ENCODE peak calls at places on chromosomes 4 and X, in four cellular contexts. X is CD8-positive, alpha-beta memory T cell; R is aorta; C is SJSA1. N is an unnamed sample.

GRCh38 chr4:26325191-26325590 is 4.4 kb downstream of the RBPJ start:
- DNase-seq in X (peak), R (no peak), C (no peak), N (peak)

GRCh38 chr4:151644625-151645024 is 116.2 kb downstream of the GATB start:
- DNase-seq in X (no peak), R (no peak), C (no peak), N (no peak)

GRCh38 chr4:11470709-11471441 is 42.2 kb upstream of the HS3ST1 start:
- DNase-seq in C (no peak), R (no peak), X (no peak), N (no peak)

GRCh38 chrX:78029663-78030062 is 60.2 kb upstream of the PGAM4 start:
- DNase-seq in R (no peak), C (no peak), X (no peak), N (peak)

GRCh38 chr4:3484057-3484973 is 21.2 kb downstream of the DOK7 start:
- DNase-seq in X (no peak), C (no peak), R (peak), N (no peak)

GRCh38 chrX:141839856-141840255 is 1.7 kb downstream of the MAGEC3 start:
- DNase-seq in C (no peak), R (no peak), X (no peak), N (no peak)

GRCh38 chr4:6425911-6426310 is 46.5 kb downstream of the PPP2R2C start:
- DNase-seq in R (no peak), C (no peak), X (peak), N (no peak)

GRCh38 chr4:16775411-16776154 is 122.9 kb downstream of the LDB2 start:
- DNase-seq in C (no peak), X (no peak), R (no peak), N (no peak)

GRCh38 chr4:6502147-6502546 is 29.7 kb upstream of the PPP2R2C start:
- DNase-seq in C (no peak), R (no peak), X (no peak), N (no peak)

GRCh38 chrX:52416816-52417215 is 48.0 kb downstream of the XAGE2 start:
- DNase-seq in C (no peak), X (no peak), R (no peak), N (no peak)

GRCh38 chr4:104591505-104591904 is 96.8 kb upstream of the CXXC4 start:
- DNase-seq in R (no peak), C (no peak), X (no peak), N (no peak)

GRCh38 chr4:15162465-15163283 is 160.4 kb downstream of the CPEB2 start:
- DNase-seq in X (no peak), C (no peak), R (no peak), N (peak)

GRCh38 chr4:1717129-1718094 is 3.7 kb downstream of the TMEM129 start:
- DNase-seq in X (peak), R (no peak), C (no peak), N (no peak)

GRCh38 chrX:149638860-149639259 is 7.3 kb upstream of the TMEM185A start:
- DNase-seq in C (peak), R (no peak), X (no peak), N (no peak)

GRCh38 chrX:111467896-111468295 is 43.5 kb upstream of the SERTM2 start:
- DNase-seq in R (peak), C (no peak), X (no peak), N (no peak)

GRCh38 chrX:154351183-154352011 is 23.0 kb downstream of the FLNA start:
- DNase-seq in X (peak), C (no peak), R (peak), N (peak)

GRCh38 chr4:128225148-128225547 is 62.5 kb downstream of the PGRMC2 start:
- DNase-seq in R (no peak), C (peak), X (no peak), N (no peak)

GRCh38 chrX:110795645-110796510 is at the start of gene CHRDL1:
- DNase-seq in R (peak), X (no peak), C (no peak), N (no peak)

GRCh38 chr4:2289955-2290333 is 28.0 kb upstream of the MXD4 start:
- DNase-seq in R (no peak), X (peak), C (no peak), N (no peak)

GRCh38 chr4:124783847-124784246 is 71.3 kb upstream of the ANKRD50 start:
- DNase-seq in X (no peak), C (no peak), R (no peak), N (peak)

GRCh38 chr4:139913398-139913990 is 240.5 kb downstream of the MAML3 start:
- DNase-seq in C (no peak), R (no peak), X (no peak), N (peak)

GRCh38 chrX:41265615-41266014 is 68.3 kb upstream of the DDX3X start:
- DNase-seq in X (peak), C (no peak), R (peak), N (peak)

GRCh38 chr4:99754756-99755155 is 61.9 kb upstream of the DAPP1 start:
- DNase-seq in C (no peak), X (no peak), R (no peak), N (peak)

GRCh38 chr4:3657917-3658913 is 108.0 kb upstream of the ADRA2C start:
- DNase-seq in R (peak), C (peak), X (no peak), N (peak)

GRCh38 chr4:108965031-108965430 is 202.2 kb upstream of the ETNPPL start:
- DNase-seq in C (no peak), X (no peak), R (no peak), N (no peak)

GRCh38 chrX:54602563-54602962 is 72.5 kb downstream of the GNL3L start:
- DNase-seq in X (no peak), C (no peak), R (no peak), N (no peak)

GRCh38 chr4:184644553-184645307 is 4.5 kb downstream of the CASP3 start:
- DNase-seq in C (no peak), R (no peak), X (no peak), N (peak)

GRCh38 chr4:108502366-108502765 is 118.0 kb upstream of the RPL34 start:
- DNase-seq in C (no peak), X (no peak), R (no peak), N (no peak)

DNA sequence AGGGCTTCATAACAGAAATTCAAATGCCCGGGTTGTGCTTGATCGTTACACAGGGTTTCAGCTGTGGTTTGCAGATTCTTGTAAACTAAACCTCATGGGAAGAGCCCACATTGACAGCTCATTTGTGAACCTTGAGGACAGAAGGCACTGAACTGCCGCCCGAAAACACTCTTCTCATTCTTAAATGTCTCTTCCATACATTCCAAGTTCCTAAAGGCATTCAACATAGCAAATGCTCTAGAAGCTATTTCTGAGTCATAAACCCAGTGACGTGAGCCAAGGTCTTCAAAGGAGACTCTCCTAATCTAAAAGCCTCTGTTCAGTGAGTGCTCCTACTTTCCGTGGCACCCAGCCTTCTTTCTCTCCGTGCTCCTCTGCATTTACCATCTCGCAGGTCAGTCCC is 737.8 kb upstream of the FRG1 start:
- DNase-seq in X (no peak), R (no peak), C (no peak), N (peak)
- H3K4me3 ChIP-seq in X (no peak), R (no peak), C (no peak), N (peak)

GRCh38 chrX:123338240-123338639 is 154.2 kb downstream of the GRIA3 start:
- DNase-seq in R (no peak), C (no peak), X (no peak), N (no peak)

GRCh38 chrX:123331859-123332258 is 147.8 kb downstream of the GRIA3 start:
- DNase-seq in C (no peak), X (no peak), R (no peak), N (no peak)

GRCh38 chrX:123339201-123339905 is 155.3 kb downstream of the GRIA3 start:
- DNase-seq in C (no peak), X (no peak), R (no peak), N (peak)

GRCh38 chrX:123340691-123341090 is 156.6 kb downstream of the GRIA3 start:
- DNase-seq in R (no peak), C (no peak), X (no peak), N (no peak)

DNA sequence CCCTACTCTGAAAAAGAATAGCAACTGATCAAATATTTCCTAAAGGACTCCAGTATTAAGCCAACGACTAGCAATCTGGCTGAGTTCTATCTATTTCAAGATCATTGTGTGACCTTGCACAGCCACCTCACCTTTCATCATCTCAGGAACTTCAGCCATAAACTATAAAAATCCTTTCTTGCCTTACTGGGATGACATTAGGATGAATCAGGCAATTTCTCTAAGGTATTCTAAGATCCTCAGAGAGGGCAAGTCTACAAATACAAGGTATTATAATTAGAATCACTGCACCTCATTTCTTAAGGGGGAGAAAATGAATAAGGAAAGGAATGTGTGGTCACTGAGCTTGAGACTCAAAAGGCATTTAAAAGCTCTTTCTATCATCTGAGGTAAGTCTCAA is 152.6 kb downstream of the GRIA3 start:
- DNase-seq in C (no peak), X (no peak), R (no peak), N (no peak)
- H3K4me3 ChIP-seq in C (no peak), X (no peak), R (no peak), N (no peak)

GRCh38 chr4:76194325-76194724 is 19.3 kb downstream of the SCARB2 start:
- DNase-seq in R (no peak), X (no peak), C (no peak), N (peak)

GRCh38 chr4:76197001-76197743 is 16.5 kb downstream of the SCARB2 start:
- DNase-seq in X (no peak), C (no peak), R (no peak), N (peak)

GRCh38 chr4:76192221-76192620 is 21.4 kb downstream of the SCARB2 start:
- DNase-seq in C (no peak), X (no peak), R (no peak), N (no peak)

GRCh38 chr4:76197971-76198410 is 15.6 kb downstream of the SCARB2 start:
- DNase-seq in R (peak), C (no peak), X (no peak), N (peak)

GRCh38 chr4:76195326-76195725 is 18.3 kb downstream of the SCARB2 start:
- DNase-seq in X (no peak), C (no peak), R (no peak), N (no peak)
- H3K4me3 ChIP-seq in X (no peak), C (no peak), R (no peak), N (no peak)

GRCh38 chrX:30312858-30313257 is 3.7 kb upstream of the NR0B1 start:
- DNase-seq in X (no peak), C (no peak), R (no peak), N (no peak)
- H3K4me3 ChIP-seq in X (no peak), C (no peak), R (no peak), N (no peak)

DNA sequence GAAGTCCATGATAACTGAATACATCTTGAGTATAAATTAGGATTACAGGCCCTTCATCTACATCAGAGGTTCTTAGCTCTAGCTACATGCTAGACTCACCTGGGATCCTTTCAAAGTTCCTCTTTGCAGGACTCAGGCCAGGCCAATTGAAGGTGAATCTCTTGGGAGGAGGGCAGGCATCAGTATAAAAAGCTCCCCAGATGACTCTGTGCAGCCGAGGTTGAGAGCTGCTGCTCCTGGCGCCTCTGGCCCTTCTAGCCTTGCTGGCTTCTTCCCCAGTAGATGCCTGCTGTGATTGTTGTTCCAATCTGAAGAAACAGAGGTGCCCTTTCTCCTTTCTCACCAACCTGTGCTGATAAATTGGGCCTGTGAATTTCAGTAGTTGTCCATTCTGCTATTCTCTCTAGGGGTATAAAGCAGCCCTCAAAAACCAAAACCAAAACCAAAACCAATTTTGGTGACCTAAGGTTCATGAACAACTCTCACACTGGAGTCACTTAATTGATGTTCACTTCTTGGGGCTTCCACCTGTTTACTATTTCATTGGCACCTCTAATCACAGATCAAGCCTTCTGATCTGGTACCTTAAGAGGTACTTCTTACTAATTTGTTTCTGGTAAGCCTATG is 78.7 kb downstream of the SUPT20HL2 start:
- DNase-seq in C (no peak), X (no peak), R (no peak), N (no peak)
- H3K4me3 ChIP-seq in C (no peak), X (no peak), R (no peak), N (no peak)